ENCODE peak calls at places on chromosome 21, in four cellular contexts. H, G, A and Z are unnamed samples.

GRCh38 chr21:28543975-28544374 is 448.7 kb downstream of the LTN1 start:
- DNase-seq in H (no peak), G (no peak), A (no peak), Z (no peak)

GRCh38 chr21:44441041-44441400 is 14.3 kb upstream of the LRRC3 start:
- DNase-seq in H (no peak), G (no peak), A (no peak), Z (no peak)

GRCh38 chr21:29800051-29800450 is 139.7 kb downstream of the GRIK1 start:
- DNase-seq in H (no peak), G (no peak), A (no peak), Z (no peak)

GRCh38 chr21:16573581-16573980 is 843.8 kb downstream of the USP25 start:
- DNase-seq in H (no peak), G (no peak), A (no peak), Z (no peak)

GRCh38 chr21:27301216-27301615 is 334.3 kb upstream of the ADAMTS5 start:
- DNase-seq in H (no peak), G (no peak), A (no peak), Z (no peak)

GRCh38 chr21:32463367-32463766 is 50.9 kb downstream of the EVA1C start:
- DNase-seq in H (no peak), G (no peak), A (no peak), Z (no peak)

GRCh38 chr21:21151231-21151630 is 153.0 kb downstream of the NCAM2 start:
- DNase-seq in H (no peak), G (no peak), A (no peak), Z (no peak)

GRCh38 chr21:44010429-44010828 is 1.7 kb upstream of the TRAPPC10 start:
- DNase-seq in H (peak; percentile 69), G (no peak), A (peak; percentile 56), Z (no peak)

GRCh38 chr21:29725025-29725736 is 214.6 kb downstream of the GRIK1 start:
- DNase-seq in H (peak; percentile 32), G (no peak), A (no peak), Z (no peak)

GRCh38 chr21:28601708-28602107 is 391.0 kb downstream of the LTN1 start:
- DNase-seq in H (no peak), G (no peak), A (no peak), Z (no peak)

GRCh38 chr21:31908106-31909031 is 35.5 kb downstream of the HUNK start:
- DNase-seq in H (peak; percentile 74), G (no peak), A (peak; percentile 70), Z (no peak)

GRCh38 chr21:15219866-15220265 is 155.1 kb upstream of the NRIP1 start:
- DNase-seq in H (no peak), G (no peak), A (no peak), Z (no peak)

GRCh38 chr21:44428281-44428942 is 26.9 kb upstream of the LRRC3 start:
- DNase-seq in H (peak; percentile 26), G (peak; percentile 80), A (peak; percentile 78), Z (peak; percentile 64)

GRCh38 chr21:43297411-43297981 is 128.7 kb downstream of the CRYAA start:
- DNase-seq in H (no peak), G (no peak), A (no peak), Z (no peak)

GRCh38 chr21:19239696-19240095 is 836.1 kb upstream of the TMPRSS15 start:
- DNase-seq in H (no peak), G (no peak), A (no peak), Z (no peak)

GRCh38 chr21:14520535-14520934 is 25.6 kb downstream of the SAMSN1 start:
- DNase-seq in H (no peak), G (no peak), A (peak; percentile 11), Z (no peak)

GRCh38 chr21:44320847-44321246 is 18.3 kb downstream of the CFAP410 start:
- DNase-seq in H (no peak), G (no peak), A (no peak), Z (no peak)

GRCh38 chr21:30408782-30409494 is 13.1 kb downstream of the KRTAP13-1 start:
- DNase-seq in H (peak; percentile 14), G (peak; percentile 8), A (peak; percentile 84), Z (peak; percentile 69)

GRCh38 chr21:36113647-36114428 is 21.0 kb upstream of the CBR3 start:
- DNase-seq in H (peak; percentile 70), G (no peak), A (no peak), Z (no peak)

GRCh38 chr21:44291078-44291935 is 5.6 kb downstream of the AIRE start:
- DNase-seq in H (no peak), G (no peak), A (no peak), Z (no peak)

GRCh38 chr21:20997633-20998455 is at the start of gene NCAM2:
- DNase-seq in H (peak; percentile 9), G (peak; percentile 72), A (peak; percentile 73), Z (peak; percentile 70)

GRCh38 chr21:29973258-29973657 is 33.5 kb upstream of the GRIK1 start:
- DNase-seq in H (no peak), G (no peak), A (no peak), Z (no peak)

GRCh38 chr21:22710725-22711124 is 1712.5 kb downstream of the NCAM2 start:
- DNase-seq in H (no peak), G (no peak), A (no peak), Z (no peak)

GRCh38 chr21:30248844-30249243 is 32.9 kb upstream of the CLDN8 start:
- DNase-seq in H (no peak), G (no peak), A (no peak), Z (no peak)

GRCh38 chr21:39116761-39117425 is 66.4 kb downstream of the PSMG1 start:
- DNase-seq in H (no peak), G (no peak), A (no peak), Z (no peak)

GRCh38 chr21:39115659-39116235 is 67.5 kb downstream of the PSMG1 start:
- DNase-seq in H (peak; percentile 49), G (peak; percentile 54), A (no peak), Z (no peak)

GRCh38 chr21:39118061-39118460 is 65.2 kb downstream of the PSMG1 start:
- DNase-seq in H (no peak), G (no peak), A (no peak), Z (no peak)

GRCh38 chr21:39117571-39117970 is 65.7 kb downstream of the PSMG1 start:
- DNase-seq in H (no peak), G (no peak), A (no peak), Z (no peak)

DNA sequence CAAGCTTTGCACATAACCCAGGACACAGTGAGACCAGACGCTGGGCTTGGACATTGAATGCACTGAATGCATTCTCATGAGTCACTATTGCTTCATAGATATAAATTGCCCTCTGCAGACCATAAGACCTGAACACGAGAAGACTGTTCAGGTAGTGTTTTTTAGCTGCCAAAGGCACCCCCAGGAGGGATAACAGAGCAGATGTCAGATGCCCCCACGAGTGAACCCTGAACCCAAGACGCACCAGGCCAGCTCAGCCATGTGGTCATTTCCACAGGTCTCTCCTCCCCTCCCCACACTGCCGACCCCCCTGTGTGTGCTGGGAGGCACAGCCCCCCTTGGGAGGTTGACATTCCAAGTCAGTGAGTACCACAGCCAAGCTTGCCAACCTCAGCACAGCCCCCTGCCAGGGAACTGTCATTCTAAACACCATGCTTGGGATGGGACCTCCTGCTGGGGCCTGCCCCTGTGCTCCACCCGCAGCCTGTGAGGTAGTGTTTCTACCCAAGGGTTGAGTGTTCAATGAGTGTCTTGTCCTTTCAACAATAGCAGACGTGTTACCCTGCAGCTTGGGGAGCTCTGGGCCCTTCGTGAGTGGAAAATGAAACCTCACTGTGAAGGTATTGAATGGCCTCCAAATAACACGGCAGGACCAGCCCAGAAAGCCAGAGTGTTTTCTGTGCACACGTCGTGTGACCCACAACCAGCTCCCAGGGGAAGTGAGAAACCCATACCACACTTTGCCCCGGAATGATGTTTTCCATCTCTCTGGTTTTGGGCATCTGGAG is 68.2 kb downstream of the PSMG1 start:
- DNase-seq in H (peak; percentile 29), G (peak; percentile 6), A (no peak), Z (no peak)
- TF ChIP-seq ELF4 in H (no peak), G (no peak), A (no peak), Z (no peak)

DNA sequence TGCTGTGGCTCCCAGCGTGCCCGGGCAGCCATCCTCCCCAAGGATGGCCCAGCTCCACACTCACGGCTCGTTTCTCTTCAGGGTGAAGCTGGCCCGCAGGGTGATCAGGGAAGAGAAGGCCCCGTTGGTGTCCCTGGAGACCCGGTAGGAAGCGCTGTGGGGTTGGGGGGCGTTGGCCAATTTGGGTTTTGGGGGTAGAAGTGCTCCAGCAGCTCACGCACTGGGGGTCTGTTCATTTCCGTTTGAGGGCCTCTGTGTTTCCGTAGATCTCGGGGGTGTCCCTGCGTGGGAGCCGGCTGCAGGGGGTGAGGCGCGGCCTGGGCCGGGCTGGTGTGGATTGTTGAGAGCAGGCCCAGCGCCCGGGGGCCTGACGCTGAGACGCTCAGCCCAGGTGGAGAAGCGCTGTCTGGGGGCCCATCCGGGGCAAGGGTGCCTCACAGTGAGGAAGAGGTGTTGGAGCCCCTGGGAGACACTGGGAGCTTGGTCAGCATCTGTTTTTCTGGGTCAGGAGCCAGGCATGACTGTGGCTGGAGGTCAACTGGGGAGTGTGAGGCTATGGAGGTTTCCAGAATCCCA is 12.6 kb downstream of the COL6A1 start:
- DNase-seq in H (no peak), G (no peak), A (no peak), Z (no peak)
- TF ChIP-seq ELF4 in H (no peak), G (no peak), A (no peak), Z (no peak)

DNA sequence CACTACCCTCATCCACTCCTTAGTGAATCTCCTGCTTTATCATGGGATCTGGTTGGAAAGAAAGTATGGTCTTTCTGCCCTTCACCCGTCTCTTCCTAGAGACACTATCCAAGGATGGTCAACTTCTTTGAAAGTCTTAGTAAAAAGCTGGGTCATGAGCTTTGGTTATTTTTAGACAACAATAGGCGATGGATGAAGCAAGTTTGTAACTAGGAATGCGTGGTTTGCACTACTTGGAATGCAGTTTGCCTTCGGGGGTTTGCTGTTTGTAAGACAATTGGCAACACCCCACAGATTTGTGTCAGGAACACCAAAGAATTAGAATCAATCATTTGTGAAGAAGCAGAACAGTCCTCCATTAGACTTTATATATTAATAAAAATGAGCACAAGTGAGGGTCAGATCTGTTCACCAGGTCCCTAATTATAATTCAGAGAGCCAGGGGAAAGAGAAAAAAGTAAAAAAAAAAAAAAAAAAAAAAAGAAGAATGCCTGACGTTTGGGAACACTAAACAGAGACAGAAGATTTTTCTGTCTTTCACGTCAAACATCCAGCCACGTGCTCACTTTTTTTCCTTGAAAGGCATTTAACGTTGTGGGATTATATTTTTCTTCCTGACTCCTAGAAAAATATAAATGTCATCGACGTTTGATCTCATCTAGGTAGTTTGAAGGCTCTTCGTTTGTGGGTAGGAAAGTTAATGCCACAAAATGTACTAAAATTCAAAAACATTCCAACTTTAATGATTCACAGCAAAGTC is 60.7 kb upstream of the BTG3 start:
- DNase-seq in H (no peak), G (no peak), A (no peak), Z (no peak)
- TF ChIP-seq ELF4 in H (no peak), G (no peak), A (no peak), Z (no peak)

GRCh38 chr21:39149008-39149407 is 34.2 kb downstream of the PSMG1 start:
- DNase-seq in H (no peak), G (no peak), A (no peak), Z (no peak)

GRCh38 chr21:39149882-39150281 is 33.4 kb downstream of the PSMG1 start:
- DNase-seq in H (no peak), G (no peak), A (no peak), Z (no peak)

GRCh38 chr21:39153842-39154241 is 29.4 kb downstream of the PSMG1 start:
- DNase-seq in H (no peak), G (no peak), A (no peak), Z (no peak)

GRCh38 chr21:39153373-39153772 is 29.9 kb downstream of the PSMG1 start:
- DNase-seq in H (no peak), G (peak; percentile 56), A (peak; percentile 25), Z (peak; percentile 42)

DNA sequence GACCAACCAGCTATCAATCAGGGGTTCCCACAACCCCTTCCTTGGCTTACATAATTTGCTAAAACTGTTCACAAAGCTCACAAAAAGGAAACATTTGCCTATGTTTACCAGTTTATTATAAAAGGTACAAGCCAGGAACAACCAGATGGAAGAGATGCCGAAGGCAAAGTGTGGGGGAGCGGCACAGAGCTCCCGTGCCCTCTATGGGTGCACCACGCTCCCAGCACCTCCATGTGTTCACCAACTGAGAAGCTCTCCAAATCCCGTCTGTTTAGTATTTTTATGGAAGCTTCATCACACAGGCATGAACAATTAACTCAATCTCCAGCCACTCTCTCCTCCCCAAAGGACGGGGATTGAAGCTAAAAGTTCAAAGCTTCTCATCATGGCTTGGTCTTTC is 32.9 kb downstream of the PSMG1 start:
- DNase-seq in H (no peak), G (no peak), A (no peak), Z (no peak)
- TF ChIP-seq ELF4 in H (no peak), G (no peak), A (no peak), Z (no peak)